ENCODE peak calls at places on chromosomes 6 and 20, in seven cellular contexts. D, H, L, S, W, Y and R are unnamed samples.

GRCh38 chr6:75029333-75029732 is 176.5 kb downstream of the COL12A1 start:
- DNase-seq in D (no peak), H (no peak), L (no peak), S (no peak), W (no peak), Y (no peak), R (no peak)

GRCh38 chr6:6694825-6695710 is 106.5 kb downstream of the LY86 start:
- DNase-seq in D (no peak), H (no peak), L (no peak), S (no peak), W (no peak), Y (no peak), R (no peak)

GRCh38 chr6:12291785-12292604 is 1.8 kb downstream of the EDN1 start:
- DNase-seq in D (no peak), H (peak), L (no peak), S (no peak), W (no peak), Y (no peak), R (no peak)

GRCh38 chr6:7896465-7896987 is 14.1 kb downstream of the TXNDC5 start:
- DNase-seq in D (no peak), H (no peak), L (no peak), S (no peak), W (no peak), Y (no peak), R (no peak)

GRCh38 chr20:3080939-3081388 is 3.6 kb downstream of the AVP start:
- DNase-seq in D (no peak), H (peak), L (no peak), S (no peak), W (no peak), Y (peak), R (no peak)

GRCh38 chr6:82616386-82617028 is 252.9 kb downstream of the TPBG start:
- DNase-seq in D (no peak), H (peak), L (no peak), S (no peak), W (no peak), Y (no peak), R (no peak)

GRCh38 chr20:15977026-15977425 is 596.2 kb downstream of the KIF16B start:
- DNase-seq in D (no peak), H (no peak), L (no peak), S (no peak), W (no peak), Y (no peak), R (no peak)

GRCh38 chr6:139369568-139370046 is 4.8 kb downstream of the CITED2 start:
- DNase-seq in D (no peak), H (peak), L (peak), S (no peak), W (no peak), Y (no peak), R (no peak)

GRCh38 chr6:36290668-36291620 is 21.1 kb downstream of the PNPLA1 start:
- DNase-seq in D (no peak), H (peak), L (no peak), S (no peak), W (no peak), Y (no peak), R (no peak)

GRCh38 chr6:133916650-133917151 is 27.8 kb downstream of the TCF21 start:
- DNase-seq in D (peak), H (peak), L (peak), S (peak), W (peak), Y (peak), R (peak)

GRCh38 chr6:56652994-56653393 is 10.3 kb upstream of the DST start:
- DNase-seq in D (peak), H (peak), L (no peak), S (no peak), W (no peak), Y (peak), R (peak)

GRCh38 chr6:163751032-163751525 is 336.6 kb downstream of the QKI start:
- DNase-seq in D (no peak), H (no peak), L (no peak), S (no peak), W (no peak), Y (no peak), R (no peak)

GRCh38 chr20:8454137-8454712 is 322.2 kb downstream of the PLCB1 start:
- DNase-seq in D (peak), H (peak), L (peak), S (peak), W (no peak), Y (peak), R (peak)

GRCh38 chr6:14189122-14189521 is 71.5 kb downstream of the CD83 start:
- DNase-seq in D (no peak), H (no peak), L (no peak), S (no peak), W (no peak), Y (no peak), R (no peak)

GRCh38 chr6:105483492-105483891 is 80.6 kb upstream of the PREP start:
- DNase-seq in D (no peak), H (peak), L (no peak), S (no peak), W (no peak), Y (no peak), R (peak)

GRCh38 chr6:7540595-7540994 is 876 bp upstream of the DSP start:
- DNase-seq in D (no peak), H (no peak), L (no peak), S (no peak), W (no peak), Y (no peak), R (no peak)

GRCh38 chr6:126015869-126016268 is 29.5 kb downstream of the TRMT11 start:
- DNase-seq in D (no peak), H (peak), L (no peak), S (no peak), W (no peak), Y (no peak), R (no peak)

GRCh38 chr20:63653974-63654680 is 903 bp upstream of the STMN3 start:
- DNase-seq in D (no peak), H (no peak), L (no peak), S (no peak), W (no peak), Y (no peak), R (no peak)

GRCh38 chr6:26064619-26065257 is 22.5 kb upstream of the HFE start:
- DNase-seq in D (no peak), H (peak), L (peak), S (peak), W (no peak), Y (no peak), R (no peak)

GRCh38 chr6:24125980-24126379 is at the start of gene NRSN1:
- DNase-seq in D (no peak), H (no peak), L (no peak), S (peak), W (peak), Y (no peak), R (no peak)

GRCh38 chr6:143060806-143061596 is at the start of gene AIG1:
- DNase-seq in D (no peak), H (peak), L (peak), S (peak), W (peak), Y (peak), R (no peak)

GRCh38 chr6:33549196-33549595 is 30.9 kb downstream of the BAK1 start:
- DNase-seq in D (no peak), H (no peak), L (no peak), S (no peak), W (no peak), Y (no peak), R (no peak)

GRCh38 chr6:17672064-17672718 is 34.5 kb downstream of the NUP153 start:
- DNase-seq in D (no peak), H (no peak), L (no peak), S (no peak), W (no peak), Y (no peak), R (no peak)

GRCh38 chr6:154995241-154996162 is at the start of gene TIAM2:
- DNase-seq in D (no peak), H (peak), L (no peak), S (peak), W (no peak), Y (no peak), R (no peak)

GRCh38 chr6:14921878-14922277 is 324.0 kb upstream of the JARID2 start:
- DNase-seq in D (no peak), H (no peak), L (peak), S (no peak), W (no peak), Y (no peak), R (no peak)